ENCODE peak calls at places on chromosomes 12 and 14, in seven cellular contexts. F is GM12864, O is neural crest cell, R is psoas muscle, D is osteocyte, H is fibroblast of the aortic adventitia, Z is right lobe of liver. X is an unnamed sample.

GRCh38 chr14:74488788-74489397 is 4.2 kb downstream of the NPC2 start:
- DNase-seq in R (no peak), D (no peak), Z (no peak), O (no peak), F (no peak), H (peak; percentile 69), X (no peak)

GRCh38 chr12:45268672-45269406 is 52.9 kb downstream of the ANO6 start:
- DNase-seq in O (no peak), R (peak; percentile 72), D (peak; percentile 89), F (no peak), H (peak; percentile 96), Z (peak; percentile 75), X (peak; percentile 92)

GRCh38 chr12:51421266-51421884 is 3.3 kb upstream of the SLC4A8 start:
- DNase-seq in H (peak; percentile 79), O (peak; percentile 59), R (no peak), D (no peak), F (no peak), Z (no peak), X (no peak)

GRCh38 chr12:54958048-54958658 is 26.4 kb downstream of the TESPA1 start:
- DNase-seq in H (peak; percentile 86), D (no peak), O (peak; percentile 63), Z (no peak), R (no peak), F (peak; percentile 29), X (no peak)

GRCh38 chr14:58283730-58284129 is 14.6 kb upstream of the ARID4A start:
- DNase-seq in F (no peak), R (no peak), D (no peak), O (no peak), H (no peak), Z (no peak), X (no peak)

GRCh38 chr14:69090187-69090789 is 62.6 kb downstream of the DCAF5 start:
- DNase-seq in O (no peak), Z (no peak), F (no peak), H (peak; percentile 49), D (no peak), R (no peak), X (no peak)

GRCh38 chr12:38586652-38587219 is 270.2 kb downstream of the ALG10B start:
- DNase-seq in O (no peak), D (no peak), H (no peak), R (no peak), Z (no peak), F (no peak), X (no peak)

GRCh38 chr14:64465208-64465821 is at the start of gene AKAP5:
- DNase-seq in H (no peak), F (no peak), D (peak; percentile 88), Z (peak; percentile 70), R (peak; percentile 41), O (peak; percentile 68), X (no peak)

GRCh38 chr14:70822706-70823185 is 13.4 kb upstream of the MAP3K9 start:
- DNase-seq in O (peak; percentile 56), F (no peak), R (no peak), Z (no peak), D (no peak), H (no peak), X (no peak)

GRCh38 chr12:81627336-81628189 is 131.6 kb downstream of the PPFIA2 start:
- DNase-seq in F (no peak), R (no peak), Z (no peak), D (no peak), H (peak; percentile 66), O (no peak), X (no peak)

GRCh38 chr14:95220663-95221231 is 63.4 kb upstream of the DICER1 start:
- DNase-seq in Z (no peak), O (no peak), H (peak; percentile 32), D (no peak), R (no peak), F (no peak), X (no peak)

GRCh38 chr14:43019826-43020225 is 1413.2 kb downstream of the LRFN5 start:
- DNase-seq in Z (no peak), D (no peak), F (no peak), H (no peak), O (no peak), R (no peak), X (no peak)

GRCh38 chr14:57982161-57982560 is 116.3 kb upstream of the SLC35F4 start:
- DNase-seq in F (no peak), O (no peak), R (no peak), Z (no peak), H (no peak), D (no peak), X (no peak)

GRCh38 chr14:22871962-22872832 is 657 bp downstream of the LRP10 start:
- DNase-seq in R (peak; percentile 78), O (peak; percentile 84), F (no peak), H (peak; percentile 85), Z (peak; percentile 79), D (peak; percentile 92), X (no peak)

GRCh38 chr14:55116246-55117030 is 12.6 kb upstream of the LGALS3 start:
- DNase-seq in F (no peak), R (no peak), H (no peak), D (no peak), Z (no peak), O (no peak), X (no peak)
- TF ChIP-seq CTCF in F (no peak), R (no peak), H (no peak), D (no peak), Z (no peak), O (no peak), X (no peak)

GRCh38 chr12:96093543-96094196 is 58.3 kb upstream of the LTA4H start:
- DNase-seq in O (no peak), H (no peak), F (no peak), D (no peak), Z (no peak), R (no peak), X (no peak)

GRCh38 chr12:96094201-96094600 is 58.8 kb upstream of the LTA4H start:
- DNase-seq in H (no peak), F (no peak), D (no peak), Z (no peak), O (no peak), R (no peak), X (no peak)

GRCh38 chr12:96091833-96092232 is 56.4 kb upstream of the LTA4H start:
- DNase-seq in F (no peak), H (no peak), D (no peak), Z (no peak), R (no peak), O (no peak), X (no peak)
- TF ChIP-seq CTCF in F (no peak), H (no peak), D (no peak), Z (no peak), R (no peak), O (no peak), X (no peak)

GRCh38 chr14:21395450-21395849 is 11.6 kb upstream of the SUPT16H start:
- DNase-seq in F (no peak), H (no peak), Z (no peak), D (no peak), O (no peak), R (no peak), X (no peak)
- TF ChIP-seq CTCF in F (no peak), H (no peak), Z (peak; percentile 19), D (peak; percentile 21), O (peak; percentile 35), R (no peak), X (peak; percentile 59)

GRCh38 chr12:96986883-96987523 is 79.9 kb downstream of the NEDD1 start:
- DNase-seq in R (no peak), O (peak; percentile 38), D (no peak), F (no peak), Z (no peak), H (peak; percentile 52), X (no peak)
- TF ChIP-seq CTCF in R (peak; percentile 30), O (peak; percentile 82), D (peak; percentile 62), F (peak; percentile 40), Z (peak; percentile 48), H (peak; percentile 67), X (peak; percentile 81)

DNA sequence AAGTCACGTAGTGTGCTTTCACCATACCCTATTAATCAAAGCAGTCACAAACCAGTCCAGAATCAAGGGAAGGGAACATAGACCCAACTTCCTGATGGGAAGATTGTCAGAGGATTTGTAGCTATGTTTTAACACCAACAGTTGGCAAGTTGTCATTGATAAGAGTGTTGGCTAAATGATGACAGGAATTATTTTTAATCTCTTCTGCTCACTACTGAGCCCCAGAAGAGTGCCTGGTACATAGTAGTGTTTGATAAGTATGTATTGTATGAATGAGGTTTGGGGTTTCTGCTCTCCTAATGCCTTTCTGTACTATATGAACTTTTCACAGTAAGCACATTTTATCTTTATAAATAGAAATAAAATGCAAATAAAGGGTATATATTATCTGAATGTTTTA is 14.7 kb downstream of the HCFC2 start:
- DNase-seq in F (no peak), Z (no peak), R (no peak), O (no peak), H (no peak), D (no peak), X (no peak)
- TF ChIP-seq CTCF in F (no peak), Z (no peak), R (no peak), O (no peak), H (no peak), D (no peak), X (no peak)

DNA sequence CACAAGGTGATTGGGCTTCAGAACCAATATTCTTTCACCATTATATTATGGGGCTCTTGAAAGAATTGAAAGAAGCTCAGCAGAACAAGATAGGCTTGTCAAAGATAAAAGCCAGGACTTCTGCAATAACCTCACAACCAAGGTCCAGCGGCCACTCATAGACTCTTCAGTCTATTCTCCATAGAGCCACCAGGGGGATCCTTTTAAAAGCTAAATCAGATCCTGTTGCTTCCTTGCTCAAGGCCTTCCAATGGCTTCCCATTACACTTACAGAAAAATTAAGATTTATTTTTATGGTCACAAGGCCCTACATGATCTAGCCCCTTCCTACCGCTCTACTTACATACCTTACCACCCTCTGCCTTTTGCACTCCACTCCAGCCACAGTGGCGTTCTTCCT is 169.6 kb downstream of the C12orf42 start:
- DNase-seq in F (no peak), D (no peak), H (no peak), R (no peak), Z (no peak), O (no peak), X (no peak)
- TF ChIP-seq CTCF in F (peak; percentile 59), D (no peak), H (no peak), R (no peak), Z (no peak), O (peak; percentile 67), X (peak; percentile 44)

GRCh38 chr12:102990419-102990818 is 32.9 kb downstream of the ASCL1 start:
- DNase-seq in H (no peak), O (no peak), R (no peak), F (no peak), D (no peak), Z (no peak), X (no peak)
- TF ChIP-seq CTCF in H (no peak), O (no peak), R (no peak), F (peak; percentile 4), D (no peak), Z (peak; percentile 11), X (no peak)

GRCh38 chr14:45970589-45970988 is 681.0 kb downstream of the RPL10L start:
- DNase-seq in Z (no peak), O (no peak), H (no peak), D (no peak), R (no peak), F (no peak), X (no peak)
- TF ChIP-seq CTCF in Z (no peak), O (no peak), H (no peak), D (no peak), R (no peak), F (no peak), X (no peak)

GRCh38 chr14:88233915-88234314 is 89.2 kb downstream of the KCNK10 start:
- DNase-seq in R (no peak), D (no peak), F (peak; percentile 7), Z (no peak), O (no peak), H (peak; percentile 10), X (no peak)
- TF ChIP-seq CTCF in R (no peak), D (no peak), F (peak; percentile 48), Z (no peak), O (peak; percentile 36), H (peak; percentile 2), X (peak; percentile 15)

GRCh38 chr12:72264548-72265175 is 7.5 kb upstream of the TRHDE start:
- DNase-seq in Z (no peak), O (no peak), D (no peak), R (no peak), H (peak; percentile 16), F (no peak), X (no peak)
- TF ChIP-seq CTCF in Z (peak; percentile 45), O (peak; percentile 70), D (peak; percentile 62), R (peak; percentile 37), H (peak; percentile 51), F (peak; percentile 18), X (peak; percentile 82)